ENCODE peak calls at places on chromosomes 3 and 15, in eight cellular contexts. L is tibial artery, B is GM23338, A is SJSA1, V is PC-9, Y is cardiac muscle cell, F is NT2/D1, C is psoas muscle. O is an unnamed sample.

GRCh38 chr15:38508647-38509046 is 54.7 kb downstream of the FAM98B start:
- DNase-seq in A (no peak), V (no peak), F (no peak), L (no peak), B (no peak), Y (no peak), C (no peak), O (no peak)

GRCh38 chr15:58568157-58568571 is 136.4 kb downstream of the LIPC start:
- DNase-seq in V (peak; percentile 64), C (no peak), Y (no peak), F (no peak), B (no peak), L (peak; percentile 50), A (peak; percentile 25), O (no peak)

GRCh38 chr3:53051929-53052328 is 6.1 kb upstream of the SFMBT1 start:
- DNase-seq in B (no peak), Y (no peak), V (no peak), F (no peak), L (no peak), A (no peak), C (no peak), O (peak; percentile 84)

GRCh38 chr15:63491116-63491817 is 13.1 kb upstream of the USP3 start:
- DNase-seq in A (no peak), V (no peak), L (no peak), Y (no peak), C (no peak), F (no peak), B (no peak), O (peak; percentile 51)

GRCh38 chr15:90004671-90005070 is 3.5 kb downstream of the ZNF710 start:
- DNase-seq in Y (no peak), V (no peak), B (no peak), C (peak; percentile 56), F (no peak), A (peak; percentile 16), L (peak; percentile 58), O (no peak)

GRCh38 chr3:157502916-157503620 is at the start of gene VEPH1:
- DNase-seq in V (no peak), A (no peak), B (peak; percentile 43), C (no peak), Y (peak; percentile 5), L (no peak), F (peak; percentile 25), O (peak; percentile 71)

GRCh38 chr3:23435318-23435717 is 232.2 kb downstream of the UBE2E2 start:
- DNase-seq in A (peak; percentile 63), F (peak; percentile 9), Y (no peak), L (no peak), C (no peak), V (no peak), B (peak; percentile 75), O (peak; percentile 70)

GRCh38 chr3:29436612-29437313 is 155.9 kb downstream of the RBMS3 start:
- DNase-seq in L (no peak), A (no peak), F (no peak), Y (no peak), C (no peak), B (no peak), V (no peak), O (no peak)

GRCh38 chr3:8443829-8444791 is 57.5 kb upstream of the LMCD1 start:
- DNase-seq in L (peak; percentile 89), F (peak; percentile 81), B (peak; percentile 90), A (peak; percentile 84), Y (peak; percentile 67), V (peak; percentile 91), C (peak; percentile 77), O (peak; percentile 89)

GRCh38 chr3:31922962-31923361 is 58.1 kb downstream of the OSBPL10 start:
- DNase-seq in L (no peak), C (no peak), V (no peak), B (no peak), F (no peak), A (no peak), Y (no peak), O (no peak)

GRCh38 chr3:177351757-177352158 is 154.5 kb upstream of the TBL1XR1 start:
- DNase-seq in B (no peak), C (no peak), A (no peak), L (no peak), Y (no peak), V (no peak), F (no peak), O (no peak)

GRCh38 chr3:187935623-187936156 is 190.4 kb upstream of the BCL6 start:
- DNase-seq in C (peak; percentile 42), L (no peak), V (no peak), F (no peak), B (no peak), A (no peak), Y (no peak), O (no peak)
- H3K36me3 ChIP-seq in C (no peaks in the 10 kb centered on the region), L (no peaks in the 10 kb centered on the region), V (no peaks in the 10 kb centered on the region), F (no peaks in the 10 kb centered on the region), B (no peaks in the 10 kb centered on the region), A (no peaks in the 10 kb centered on the region), Y (no peaks in the 10 kb centered on the region), O (no peaks in the 10 kb centered on the region)

GRCh38 chr15:65377976-65378366 is at the start of gene IGDCC3:
- DNase-seq in Y (peak; percentile 87), V (no peak), B (peak; percentile 90), C (no peak), F (peak; percentile 81), A (no peak), L (no peak), O (peak; percentile 91)

GRCh38 chr15:65377105-65377975 is 462 bp downstream of the IGDCC3 start:
- DNase-seq in L (no peak), B (peak; percentile 81), Y (peak; percentile 76), F (no peak), V (peak; percentile 29), A (peak; percentile 21), C (peak; percentile 24), O (peak; percentile 88)

GRCh38 chr15:65381445-65382145 is 3.8 kb upstream of the IGDCC3 start:
- DNase-seq in C (no peak), B (no peak), F (no peak), A (no peak), Y (no peak), L (no peak), V (no peak), O (no peak)

GRCh38 chr15:65382146-65382491 is 4.3 kb upstream of the IGDCC3 start:
- DNase-seq in L (no peak), V (no peak), C (no peak), A (no peak), F (no peak), B (no peak), Y (no peak), O (no peak)

DNA sequence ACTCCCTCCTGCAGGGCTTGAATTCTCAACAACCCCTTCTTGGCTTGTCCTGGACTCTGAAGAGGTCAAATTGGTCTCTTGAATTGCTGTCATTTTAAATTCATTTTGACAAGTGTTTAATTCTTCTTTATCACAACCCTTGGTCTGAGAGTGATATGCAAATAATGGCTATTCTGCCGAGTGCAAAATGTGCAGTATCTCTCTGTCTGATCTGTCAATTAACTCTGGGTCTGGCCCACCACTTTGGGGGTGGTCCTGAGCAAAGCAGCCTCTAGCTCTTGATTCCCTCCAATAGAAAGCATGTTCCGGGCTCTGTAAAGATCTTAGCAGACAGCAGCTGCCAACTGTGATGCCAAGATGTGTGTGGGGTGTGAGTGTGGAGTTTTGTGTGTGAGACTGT is 2.2 kb upstream of the IGDCC3 start:
- DNase-seq in L (no peak), B (no peak), C (no peak), Y (no peak), A (no peak), F (no peak), V (no peak), O (no peak)
- H3K4me1 ChIP-seq in L (peaks cover 27% of the 10 kb centered on the region), B (peaks cover 29% of the 10 kb centered on the region), C (peaks cover 8% of the 10 kb centered on the region), Y (peaks cover 11% of the 10 kb centered on the region), A (peaks cover 11% of the 10 kb centered on the region), F (peaks cover 19% of the 10 kb centered on the region), V (peaks cover 4% of the 10 kb centered on the region), O (peaks cover under 1% of the 10 kb centered on the region)

GRCh38 chr15:25410649-25411048 is 28.2 kb downstream of the UBE3A start:
- DNase-seq in Y (no peak), B (no peak), A (no peak), V (no peak), F (no peak), C (no peak), L (no peak), O (no peak)

GRCh38 chr15:25408929-25409328 is 29.9 kb downstream of the UBE3A start:
- DNase-seq in Y (no peak), B (no peak), L (no peak), F (no peak), C (no peak), A (no peak), V (no peak), O (no peak)

GRCh38 chr15:25407950-25408349 is 30.9 kb downstream of the UBE3A start:
- DNase-seq in C (no peak), B (no peak), L (no peak), V (no peak), F (no peak), Y (no peak), A (no peak), O (no peak)

GRCh38 chr15:25406846-25407245 is 32.0 kb downstream of the UBE3A start:
- DNase-seq in B (no peak), V (no peak), F (no peak), A (no peak), Y (no peak), C (no peak), L (no peak), O (no peak)

DNA sequence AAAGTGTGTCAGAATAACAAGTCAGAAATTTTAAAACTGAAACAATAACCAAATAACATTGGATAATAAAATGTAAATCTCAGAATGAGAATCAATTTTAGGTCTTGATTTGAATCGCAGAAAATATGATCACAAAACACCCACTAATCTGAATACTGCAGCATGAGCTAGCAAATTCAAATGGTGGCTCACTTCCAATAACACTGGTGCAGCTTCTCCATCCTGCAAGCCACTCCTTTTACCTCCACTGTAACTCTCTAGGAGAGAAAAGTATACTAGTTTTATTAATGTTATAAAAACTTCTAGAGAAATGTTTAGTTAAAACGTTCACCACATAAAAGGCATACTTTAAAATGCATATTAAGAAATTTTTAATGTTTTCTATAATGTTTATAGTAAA is 30.4 kb downstream of the UBE3A start:
- DNase-seq in V (no peak), L (no peak), F (no peak), C (no peak), A (no peak), Y (no peak), B (no peak), O (no peak)
- H3K36me3 ChIP-seq in V (peaks cover 7% of the 10 kb centered on the region), L (peaks cover 14% of the 10 kb centered on the region), F (peaks cover 11% of the 10 kb centered on the region), C (peaks cover 19% of the 10 kb centered on the region), A (peaks cover 29% of the 10 kb centered on the region), Y (no peaks in the 10 kb centered on the region), B (no peaks in the 10 kb centered on the region), O (peaks cover 39% of the 10 kb centered on the region)

GRCh38 chr3:41202075-41202833 is 2.9 kb downstream of the CTNNB1 start:
- DNase-seq in V (no peak), F (no peak), Y (no peak), C (no peak), L (no peak), B (no peak), A (peak; percentile 28), O (no peak)

GRCh38 chr3:41204369-41204768 is 5.1 kb downstream of the CTNNB1 start:
- DNase-seq in A (no peak), B (no peak), L (no peak), Y (no peak), C (no peak), V (no peak), F (no peak), O (no peak)

GRCh38 chr3:41200669-41201021 is 1.3 kb downstream of the CTNNB1 start:
- DNase-seq in C (no peak), B (no peak), F (no peak), A (peak; percentile 46), Y (peak; percentile 42), V (peak; percentile 6), L (peak; percentile 38), O (no peak)

GRCh38 chr3:41205591-41205990 is 6.3 kb downstream of the CTNNB1 start:
- DNase-seq in F (no peak), L (no peak), Y (no peak), V (no peak), B (no peak), A (no peak), C (no peak), O (no peak)

GRCh38 chr3:41202834-41203345 is 3.6 kb downstream of the CTNNB1 start:
- DNase-seq in A (peak; percentile 51), C (no peak), B (peak; percentile 50), L (no peak), V (peak; percentile 3), Y (peak; percentile 61), F (no peak), O (no peak)
- H3K4me1 ChIP-seq in A (peaks cover 27% of the 10 kb centered on the region), C (peaks cover 70% of the 10 kb centered on the region), B (peaks cover 67% of the 10 kb centered on the region), L (peaks cover 68% of the 10 kb centered on the region), V (peaks cover 31% of the 10 kb centered on the region), Y (peaks cover 59% of the 10 kb centered on the region), F (no peaks in the 10 kb centered on the region), O (peaks cover 22% of the 10 kb centered on the region)